ENCODE peak calls at places on chromosome 1, in four cellular contexts. D is lower leg skin, B is lung, W is mesothelial cell of epicardium. P is an unnamed sample.

GRCh38 chr1:91091812-91092211 is 70.0 kb upstream of the ZNF644 start:
- DNase-seq in D (no peak), B (no peak), W (no peak), P (no peak)

GRCh38 chr1:53592521-53592982 is 133.4 kb downstream of the DMRTB1 start:
- DNase-seq in D (no peak), B (peak), W (no peak), P (no peak)

GRCh38 chr1:159015440-159015909 is 5.8 kb downstream of the IFI16 start:
- DNase-seq in D (peak), B (peak), W (no peak), P (no peak)

GRCh38 chr1:11898831-11899467 is 27.3 kb downstream of the KIAA2013 start:
- DNase-seq in D (no peak), B (no peak), W (peak), P (no peak)

GRCh38 chr1:37951783-37952624 is 5.2 kb upstream of the INPP5B start:
- DNase-seq in D (peak), B (no peak), W (no peak), P (no peak)

GRCh38 chr1:7042322-7043231 is 257.3 kb downstream of the CAMTA1 start:
- DNase-seq in D (peak), B (no peak), W (no peak), P (no peak)

GRCh38 chr1:243233908-243234307 is 21.2 kb downstream of the CEP170 start:
- DNase-seq in D (no peak), B (no peak), W (no peak), P (no peak)

GRCh38 chr1:156056326-156056849 is 1.8 kb downstream of the LAMTOR2 start:
- DNase-seq in D (no peak), B (no peak), W (no peak), P (no peak)

GRCh38 chr1:9852410-9853301 is 28.9 kb upstream of the CLSTN1 start:
- DNase-seq in D (no peak), B (no peak), W (no peak), P (no peak)

GRCh38 chr1:172068334-172068733 is 227.0 kb downstream of the DNM3 start:
- DNase-seq in D (no peak), B (no peak), W (no peak), P (no peak)

GRCh38 chr1:62849031-62849430 is 65.1 kb downstream of the ATG4C start:
- DNase-seq in D (no peak), B (no peak), W (no peak), P (no peak)
- TF ChIP-seq CTCF in D (no peak), B (no peak), W (no peak), P (peak)

GRCh38 chr1:16498573-16499359 is 15.3 kb downstream of the RNU1-1 start:
- DNase-seq in D (peak), B (peak), W (peak), P (peak)
- TF ChIP-seq CTCF in D (no peak), B (no peak), W (no peak), P (peak)

GRCh38 chr1:161071886-161072371 is 2.2 kb upstream of the ARHGAP30 start:
- DNase-seq in D (no peak), B (peak), W (no peak), P (no peak)
- TF ChIP-seq CTCF in D (no peak), B (peak), W (peak), P (peak)

GRCh38 chr1:30707412-30708360 is 15.7 kb downstream of the MATN1 start:
- DNase-seq in D (peak), B (peak), W (peak), P (peak)
- TF ChIP-seq CTCF in D (no peak), B (peak), W (peak), P (peak)

GRCh38 chr1:198108646-198109045 is 48.2 kb upstream of the NEK7 start:
- DNase-seq in D (no peak), B (no peak), W (no peak), P (no peak)

GRCh38 chr1:198109316-198109715 is 47.5 kb upstream of the NEK7 start:
- DNase-seq in D (no peak), B (no peak), W (no peak), P (no peak)

GRCh38 chr1:198107041-198107440 is 49.8 kb upstream of the NEK7 start:
- DNase-seq in D (no peak), B (no peak), W (no peak), P (no peak)

GRCh38 chr1:198105185-198105584 is 51.6 kb upstream of the NEK7 start:
- DNase-seq in D (no peak), B (no peak), W (no peak), P (no peak)

GRCh38 chr1:198106007-198106406 is 50.8 kb upstream of the NEK7 start:
- DNase-seq in D (no peak), B (no peak), W (no peak), P (no peak)
- TF ChIP-seq CTCF in D (no peak), B (no peak), W (no peak), P (no peak)

GRCh38 chr1:231776006-231776707 is 149.6 kb downstream of the DISC1 start:
- DNase-seq in D (no peak), B (no peak), W (no peak), P (no peak)
- TF ChIP-seq CTCF in D (no peak), B (no peak), W (no peak), P (no peak)

GRCh38 chr1:207397525-207397926 is 56.6 kb upstream of the CR2 start:
- DNase-seq in D (no peak), B (no peak), W (no peak), P (no peak)

GRCh38 chr1:207402744-207403143 is 51.4 kb upstream of the CR2 start:
- DNase-seq in D (no peak), B (no peak), W (no peak), P (no peak)

GRCh38 chr1:207398986-207399385 is 55.1 kb upstream of the CR2 start:
- DNase-seq in D (no peak), B (no peak), W (no peak), P (no peak)

GRCh38 chr1:207404849-207405525 is 49.1 kb upstream of the CR2 start:
- DNase-seq in D (no peak), B (no peak), W (no peak), P (no peak)

GRCh38 chr1:207401578-207401977 is 52.5 kb upstream of the CR2 start:
- DNase-seq in D (no peak), B (no peak), W (no peak), P (no peak)
- TF ChIP-seq CTCF in D (no peak), B (no peak), W (no peak), P (no peak)

P was measured in type B pancreatic cell.